ENCODE peak calls at places on chromosomes 3 and 15, in four cellular contexts. I, Q, X and F are unnamed samples.

GRCh38 chr3:172836390-172836997 is 86.0 kb downstream of the ECT2 start:
- DNase-seq in X (peak; percentile 35), I (no peak), Q (peak; percentile 66), F (no peak)

GRCh38 chr15:50247819-50248650 is 17.5 kb downstream of the HDC start:
- DNase-seq in I (no peak), Q (peak; percentile 16), X (no peak), F (peak; percentile 48)

GRCh38 chr3:54197509-54197908 is 75.2 kb downstream of the CACNA2D3 start:
- DNase-seq in Q (no peak), X (no peak), I (no peak), F (no peak)

GRCh38 chr15:99961011-99961441 is 227.8 kb upstream of the LYSMD4 start:
- DNase-seq in I (no peak), X (no peak), Q (peak; percentile 41), F (no peak)

GRCh38 chr15:34206016-34206415 is 3.9 kb downstream of the KATNBL1 start:
- DNase-seq in I (no peak), X (no peak), Q (no peak), F (no peak)

GRCh38 chr15:64237677-64238076 is 74.9 kb upstream of the PPIB start:
- DNase-seq in Q (no peak), X (no peak), I (no peak), F (no peak)

GRCh38 chr3:15630646-15631350 is 29.3 kb downstream of the BTD start:
- DNase-seq in Q (peak; percentile 87), I (no peak), X (no peak), F (no peak)

GRCh38 chr3:197216169-197216860 is 82.1 kb downstream of the DLG1 start:
- DNase-seq in I (no peak), X (no peak), Q (peak; percentile 37), F (no peak)

GRCh38 chr3:27596334-27596841 is 112.2 kb upstream of the SLC4A7 start:
- DNase-seq in X (no peak), I (no peak), Q (peak; percentile 22), F (no peak)

GRCh38 chr15:88073386-88073681 is 183.2 kb downstream of the NTRK3 start:
- DNase-seq in X (no peak), Q (no peak), I (no peak), F (no peak)

GRCh38 chr3:10668077-10668476 is 148.0 kb upstream of the SLC6A11 start:
- DNase-seq in Q (no peak), X (no peak), I (no peak), F (no peak)

GRCh38 chr15:45084163-45084562 is 29.8 kb downstream of the DUOX2 start:
- DNase-seq in X (peak; percentile 33), Q (no peak), I (no peak), F (no peak)

GRCh38 chr3:138328341-138328740 is 1.3 kb downstream of the NME9 start:
- DNase-seq in X (no peak), Q (no peak), I (no peak), F (no peak)

GRCh38 chr3:171825222-171825828 is 15.0 kb upstream of the PLD1 start:
- DNase-seq in I (no peak), X (peak; percentile 78), Q (peak; percentile 87), F (no peak)

GRCh38 chr15:74386496-74387140 is 19.2 kb upstream of the CYP11A1 start:
- DNase-seq in I (no peak), Q (no peak), X (no peak), F (no peak)

GRCh38 chr3:124774305-124774673 is 44.0 kb downstream of the UMPS start:
- DNase-seq in Q (peak; percentile 40), I (no peak), X (no peak), F (no peak)

GRCh38 chr3:149969945-149970715 is 565 bp downstream of the PFN2 start:
- DNase-seq in Q (peak; percentile 76), X (peak; percentile 78), I (peak; percentile 82), F (peak; percentile 78)

GRCh38 chr15:33200903-33201302 is 6.4 kb upstream of the FMN1 start:
- DNase-seq in Q (no peak), I (no peak), X (no peak), F (no peak)

GRCh38 chr15:91271565-91272153 is 171.6 kb downstream of the SV2B start:
- DNase-seq in Q (peak; percentile 49), I (peak; percentile 61), X (peak; percentile 35), F (peak; percentile 51)

GRCh38 chr3:176651622-176652021 is 545.7 kb downstream of the TBL1XR1 start:
- DNase-seq in X (no peak), Q (no peak), I (no peak), F (no peak)

GRCh38 chr3:10766049-10766705 is 49.9 kb upstream of the SLC6A11 start:
- DNase-seq in X (no peak), I (no peak), Q (no peak), F (no peak)

GRCh38 chr15:85094685-85095084 is 113.0 kb downstream of the PDE8A start:
- DNase-seq in X (no peak), Q (peak; percentile 49), I (no peak), F (no peak)

GRCh38 chr3:37310666-37311050 is 136.3 kb upstream of the LRRFIP2 start:
- DNase-seq in Q (no peak), X (no peak), I (no peak), F (no peak)

GRCh38 chr15:69504352-69505040 is 51.9 kb downstream of the RPLP1 start:
- DNase-seq in X (no peak), Q (no peak), I (no peak), F (no peak)

GRCh38 chr15:52114656-52115055 is 2.1 kb upstream of the BCL2L10 start:
- DNase-seq in Q (no peak), X (no peak), I (no peak), F (no peak)

GRCh38 chr3:16430717-16431630 is 82.5 kb downstream of the RFTN1 start:
- DNase-seq in I (no peak), X (no peak), Q (no peak), F (no peak)

GRCh38 chr15:90481023-90481422 is 48.7 kb upstream of the CRTC3 start:
- DNase-seq in I (peak; percentile 9), X (no peak), Q (no peak), F (no peak)

GRCh38 chr3:193552911-193553310 is 1.8 kb downstream of the ATP13A4 start:
- DNase-seq in Q (no peak), I (no peak), X (no peak), F (no peak)

GRCh38 chr3:53938645-53939044 is 47.0 kb upstream of the SELENOK start:
- DNase-seq in X (peak; percentile 25), I (peak; percentile 20), Q (peak; percentile 52), F (no peak)

GRCh38 chr3:124364230-124365022 is 365.8 kb upstream of the UMPS start:
- DNase-seq in Q (no peak), I (no peak), X (no peak), F (no peak)

GRCh38 chr3:149382091-149382467 is 4.6 kb upstream of the TM4SF1 start:
- DNase-seq in X (no peak), I (no peak), Q (peak; percentile 87), F (no peak)

GRCh38 chr3:102123590-102124190 is 274.4 kb downstream of the NFKBIZ start:
- DNase-seq in Q (peak; percentile 29), X (no peak), I (no peak), F (no peak)

GRCh38 chr3:193768069-193768391 is 175.0 kb downstream of the OPA1 start:
- DNase-seq in Q (peak; percentile 24), X (no peak), I (no peak), F (no peak)

GRCh38 chr15:85603703-85604102 is 191.0 kb downstream of the KLHL25 start:
- DNase-seq in Q (no peak), I (no peak), X (no peak), F (no peak)

GRCh38 chr3:133413166-133414020 is 13.5 kb downstream of the BFSP2 start:
- DNase-seq in Q (no peak), I (no peak), X (no peak), F (no peak)

GRCh38 chr15:36617529-36618196 is 38.2 kb downstream of the CDIN1 start:
- DNase-seq in X (no peak), I (no peak), Q (no peak), F (no peak)

GRCh38 chr3:32945136-32945535 is 6.3 kb upstream of the CCR4 start:
- DNase-seq in I (no peak), X (no peak), Q (no peak), F (no peak)

GRCh38 chr3:18302517-18302916 is 122.6 kb downstream of the SATB1 start:
- DNase-seq in X (no peak), Q (no peak), I (no peak), F (no peak)

GRCh38 chr3:2099028-2099671 is 484 bp downstream of the CNTN4 start:
- DNase-seq in Q (no peak), I (no peak), X (no peak), F (no peak)
- H3K27me3 ChIP-seq in Q (peaks cover 20% of the 10 kb centered on the region), I (peaks cover 6% of the 10 kb centered on the region), X (no peaks in the 10 kb centered on the region), F (no peaks in the 10 kb centered on the region)

GRCh38 chr3:30940740-30941139 is 46.3 kb upstream of the GADL1 start:
- DNase-seq in Q (no peak), X (no peak), I (no peak), F (no peak)
- H3K4me3 ChIP-seq in Q (no peak overlapping the region), X (no peak overlapping the region), I (no peak overlapping the region), F (no peak overlapping the region)

GRCh38 chr3:71875461-71875947 is 90.6 kb upstream of the PROK2 start:
- DNase-seq in X (peak; percentile 43), Q (peak; percentile 58), I (peak; percentile 71), F (peak; percentile 80)
- H3K27me3 ChIP-seq in X (no peaks in the 10 kb centered on the region), Q (no peaks in the 10 kb centered on the region), I (no peaks in the 10 kb centered on the region), F (no peaks in the 10 kb centered on the region)

GRCh38 chr3:13548696-13549512 is at the start of gene FBLN2:
- DNase-seq in I (peak; percentile 41), X (no peak), Q (no peak), F (no peak)

GRCh38 chr3:13547591-13548371 is 1.1 kb upstream of the FBLN2 start:
- DNase-seq in Q (no peak), I (no peak), X (no peak), F (no peak)

GRCh38 chr3:13550791-13551360 is 2.0 kb downstream of the FBLN2 start:
- DNase-seq in X (no peak), I (no peak), Q (no peak), F (no peak)

GRCh38 chr3:13550257-13550693 is 1.4 kb downstream of the FBLN2 start:
- DNase-seq in X (no peak), I (no peak), Q (no peak), F (no peak)

GRCh38 chr3:13549513-13550256 is 760 bp downstream of the FBLN2 start:
- DNase-seq in I (peak; percentile 43), X (no peak), Q (no peak), F (no peak)
- H3K4me3 ChIP-seq in I (peak overlapping the region; percentile 20), X (no peak overlapping the region), Q (peak overlapping the region; percentile 29), F (no peak overlapping the region)

GRCh38 chr3:185151101-185151958 is 1.5 kb downstream of the C3orf70 start:
- DNase-seq in I (no peak), X (no peak), Q (no peak), F (no peak)

GRCh38 chr3:185153170-185153733 is 392 bp upstream of the C3orf70 start:
- DNase-seq in X (no peak), I (no peak), Q (peak; percentile 13), F (no peak)

GRCh38 chr3:185151959-185152432 is 864 bp downstream of the C3orf70 start:
- DNase-seq in X (no peak), Q (no peak), I (no peak), F (no peak)

GRCh38 chr3:185153861-185154629 is 1.2 kb upstream of the C3orf70 start:
- DNase-seq in I (no peak), Q (no peak), X (peak; percentile 42), F (no peak)

GRCh38 chr3:185152433-185153169 is at the start of gene C3orf70:
- DNase-seq in Q (peak; percentile 17), X (no peak), I (peak; percentile 8), F (peak; percentile 8)
- H3K27me3 ChIP-seq in Q (peaks cover 14% of the 10 kb centered on the region), X (peaks cover 4% of the 10 kb centered on the region), I (peaks cover 17% of the 10 kb centered on the region), F (peaks cover 3% of the 10 kb centered on the region)

GRCh38 chr3:152280539-152280938 is 11.8 kb downstream of the MBNL1 start:
- DNase-seq in X (no peak), I (no peak), Q (no peak), F (no peak)
- H3K4me3 ChIP-seq in X (no peak overlapping the region), I (peak overlapping the region; percentile 24), Q (no peak overlapping the region), F (peak overlapping the region; percentile 40)

GRCh38 chr3:122421101-122421500 is 5.2 kb upstream of the WDR5B start:
- DNase-seq in Q (no peak), I (no peak), X (no peak), F (no peak)
- H3K27me3 ChIP-seq in Q (no peaks in the 10 kb centered on the region), I (no peaks in the 10 kb centered on the region), X (no peaks in the 10 kb centered on the region), F (no peaks in the 10 kb centered on the region)